ENCODE peak calls at places on chromosomes 7 and 10, in four cellular contexts. E is K562, N is GM12878, Z is HepG2. O is an unnamed sample.

GRCh38 chr10:17234541-17234940 is 6.5 kb downstream of the VIM start:
- DNase-seq in Z (no peak), N (no peak), E (no peak), O (no peak)

GRCh38 chr10:104273291-104273690 is 4.3 kb downstream of the GSTO2 start:
- DNase-seq in E (no peak), Z (no peak), N (no peak), O (no peak)

GRCh38 chr10:79345241-79346011 is 1.8 kb upstream of the PPIF start:
- DNase-seq in Z (no peak), N (no peak), E (no peak), O (no peak)

GRCh38 chr10:82757907-82758306 is 882.9 kb downstream of the NRG3 start:
- DNase-seq in Z (no peak), N (no peak), E (no peak), O (no peak)

GRCh38 chr10:421170-421569 is 268.3 kb downstream of the DIP2C start:
- DNase-seq in Z (no peak), N (no peak), E (no peak), O (no peak)

GRCh38 chr10:59903871-59904270 is 2.5 kb downstream of the CCDC6 start:
- DNase-seq in E (no peak), Z (no peak), N (no peak), O (no peak)

GRCh38 chr10:122786269-122786668 is 59.4 kb downstream of the CUZD1 start:
- DNase-seq in Z (peak), E (no peak), N (no peak), O (peak)

GRCh38 chr10:68109312-68109711 is at the start of gene MYPN:
- DNase-seq in E (no peak), N (no peak), Z (no peak), O (no peak)

GRCh38 chr7:158286210-158286609 is 301.4 kb downstream of the PTPRN2 start:
- DNase-seq in E (no peak), N (no peak), Z (no peak), O (no peak)

GRCh38 chr7:128939861-128940410 is 2.2 kb downstream of the IRF5 start:
- DNase-seq in N (no peak), Z (no peak), E (peak), O (no peak)

GRCh38 chr7:76509931-76510877 is at the start of gene UPK3B:
- DNase-seq in E (peak), Z (no peak), N (no peak), O (peak)

GRCh38 chr10:69375307-69376151 is 41.2 kb downstream of the TACR2 start:
- DNase-seq in E (peak), Z (no peak), N (no peak), O (no peak)

GRCh38 chr10:20956843-20957242 is 59.7 kb upstream of the NEBL start:
- DNase-seq in Z (no peak), E (no peak), N (no peak), O (no peak)

GRCh38 chr7:40572810-40573470 is 438.1 kb downstream of the SUGCT start:
- DNase-seq in E (no peak), N (no peak), Z (no peak), O (no peak)

GRCh38 chr10:239109-239508 is 103.9 kb downstream of the ZMYND11 start:
- DNase-seq in E (no peak), N (no peak), Z (no peak), O (no peak)

GRCh38 chr10:113169853-113170455 is 219.9 kb downstream of the TCF7L2 start:
- DNase-seq in N (peak), E (no peak), Z (no peak), O (no peak)

GRCh38 chr7:22853674-22854157 is 31.1 kb upstream of the TOMM7 start:
- DNase-seq in N (no peak), E (no peak), Z (no peak), O (no peak)

GRCh38 chr7:28329616-28330373 is 82.5 kb upstream of the CREB5 start:
- DNase-seq in N (no peak), Z (no peak), E (no peak), O (no peak)

GRCh38 chr7:46478046-46478445 is 557.0 kb upstream of the IGFBP3 start:
- DNase-seq in Z (no peak), N (no peak), E (no peak), O (no peak)

GRCh38 chr7:13727279-13727678 is 262.2 kb downstream of the ETV1 start:
- DNase-seq in E (no peak), Z (no peak), N (no peak), O (no peak)

GRCh38 chr10:22133640-22134624 is 83.9 kb downstream of the EBLN1 start:
- DNase-seq in N (no peak), E (peak), Z (no peak), O (no peak)

GRCh38 chr10:63520463-63521388 is 475 bp upstream of the REEP3 start:
- DNase-seq in E (peak), Z (peak), N (no peak), O (peak)

GRCh38 chr10:49651039-49651835 is 28.2 kb upstream of the C10orf53 start:
- DNase-seq in E (no peak), Z (no peak), N (no peak), O (no peak)

GRCh38 chr7:150974468-150975391 is 3.4 kb downstream of the KCNH2 start:
- DNase-seq in Z (no peak), N (no peak), E (peak), O (peak)

GRCh38 chr7:104096683-104097082 is 107.2 kb upstream of the RELN start:
- DNase-seq in N (no peak), Z (peak), E (no peak), O (peak)

GRCh38 chr10:48693206-48693605 is 8.5 kb downstream of the WDFY4 start:
- DNase-seq in E (no peak), N (no peak), Z (no peak), O (no peak)

GRCh38 chr10:24952701-24953349 is 419 bp upstream of the PRTFDC1 start:
- DNase-seq in N (no peak), E (peak), Z (no peak), O (peak)

GRCh38 chr10:22722770-22723169 is 8.4 kb upstream of the PIP4K2A start:
- DNase-seq in E (no peak), Z (no peak), N (no peak), O (no peak)

GRCh38 chr10:97849101-97849490 is 547 bp upstream of the GOLGA7B start:
- DNase-seq in E (no peak), N (no peak), Z (no peak), O (no peak)

GRCh38 chr10:111974325-111974724 is 209.2 kb downstream of the GPAM start:
- DNase-seq in E (no peak), N (no peak), Z (no peak), O (no peak)

GRCh38 chr10:27319752-27320561 is 79.4 kb upstream of the ACBD5 start:
- DNase-seq in E (peak), N (no peak), Z (no peak), O (no peak)
- TF ChIP-seq FOXK2 in E (no peak), N (no peak), Z (no peak), O (no peak)

GRCh38 chr7:232571-233455 is 40.4 kb downstream of the FAM20C start:
- DNase-seq in Z (no peak), E (no peak), N (no peak), O (no peak)
- TF ChIP-seq TARDBP in Z (no peak), E (no peak), N (no peak), O (no peak)

GRCh38 chr10:3495281-3495680 is 289.7 kb downstream of the KLF6 start:
- DNase-seq in N (no peak), Z (no peak), E (no peak), O (no peak)
- TF ChIP-seq FOXK2 in N (no peak), Z (no peak), E (no peak), O (no peak)

GRCh38 chr7:84060760-84061261 is 133.8 kb downstream of the SEMA3A start:
- DNase-seq in E (no peak), N (no peak), Z (no peak), O (no peak)
- TF ChIP-seq TARDBP in E (no peak), N (no peak), Z (no peak), O (no peak)

GRCh38 chr7:121366852-121367431 is 29.2 kb downstream of the FAM3C start:
- DNase-seq in N (no peak), E (peak), Z (peak), O (peak)

GRCh38 chr7:121369462-121369861 is 26.6 kb downstream of the FAM3C start:
- DNase-seq in E (no peak), Z (peak), N (peak), O (no peak)

GRCh38 chr7:121372376-121373024 is 23.6 kb downstream of the FAM3C start:
- DNase-seq in N (peak), E (no peak), Z (no peak), O (no peak)

GRCh38 chr7:121373177-121373576 is 22.9 kb downstream of the FAM3C start:
- DNase-seq in N (no peak), E (no peak), Z (no peak), O (no peak)

DNA sequence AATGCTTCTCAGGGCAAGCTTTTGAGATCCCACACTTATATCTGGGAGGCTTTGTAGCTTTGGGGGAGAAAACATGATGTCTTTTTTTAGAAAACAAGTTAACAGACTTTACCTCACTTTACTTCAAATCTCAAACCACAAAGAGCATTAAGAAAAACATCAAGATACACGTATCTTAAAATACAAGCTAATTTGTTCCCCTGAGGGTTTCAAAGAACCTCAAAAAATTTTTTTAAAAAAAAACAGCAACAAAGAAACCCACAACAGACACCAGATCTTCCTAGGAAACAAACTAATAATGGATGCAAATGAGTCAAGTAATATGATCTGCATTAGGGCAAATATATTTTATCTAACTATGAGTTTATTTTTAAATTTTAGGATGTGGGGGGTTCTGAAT is 24.7 kb downstream of the FAM3C start:
- DNase-seq in E (no peak), N (no peak), Z (no peak), O (no peak)
- TF ChIP-seq FOXK2 in E (no peak), N (no peak), Z (no peak), O (no peak)

GRCh38 chr10:78255214-78255613 is 221.6 kb downstream of the RPS24 start:
- DNase-seq in E (no peak), Z (no peak), N (no peak), O (no peak)
- TF ChIP-seq TARDBP in E (no peak), Z (no peak), N (no peak), O (no peak)

GRCh38 chr10:114930320-114930719 is 7.7 kb upstream of the TRUB1 start:
- DNase-seq in E (no peak), N (no peak), Z (no peak), O (no peak)
- TF ChIP-seq FOXK2 in E (no peak), N (no peak), Z (no peak), O (no peak)

O was measured in HEK293T.